ENCODE peak calls at places on chromosomes 4 and X, in five cellular contexts. One of them, this sample, is unnamed.

GRCh38 chrX:123835661-123836371 is 24.0 kb upstream of the XIAP start:
- DNase-seq in bronchial epithelial cell: peak; percentile 86
- DNase-seq in HT1080: peak; percentile 88
- DNase-seq in H4: peak; percentile 76
- DNase-seq in SW 1271: no peak
- DNase-seq in this sample: peak; percentile 3

GRCh38 chrX:31213941-31214340 is 142.1 kb upstream of the FTHL17 start:
- DNase-seq in bronchial epithelial cell: peak; percentile 26
- DNase-seq in HT1080: peak; percentile 6
- DNase-seq in H4: no peak
- DNase-seq in SW 1271: no peak
- DNase-seq in this sample: no peak

GRCh38 chr4:98260047-98260578 is 1.1 kb upstream of the RAP1GDS1 start:
- DNase-seq in bronchial epithelial cell: peak; percentile 22
- DNase-seq in HT1080: no peak
- DNase-seq in H4: no peak
- DNase-seq in SW 1271: no peak
- DNase-seq in this sample: no peak

GRCh38 chr4:92235741-92236140 is 68.0 kb upstream of the GRID2 start:
- DNase-seq in bronchial epithelial cell: no peak
- DNase-seq in HT1080: no peak
- DNase-seq in H4: peak; percentile 14
- DNase-seq in SW 1271: no peak
- DNase-seq in this sample: no peak

GRCh38 chr4:39362827-39363226 is 3.3 kb downstream of the RFC1 start:
- DNase-seq in bronchial epithelial cell: no peak
- DNase-seq in HT1080: no peak
- DNase-seq in H4: no peak
- DNase-seq in SW 1271: no peak
- DNase-seq in this sample: no peak

GRCh38 chrX:56994375-56995270 is 718 bp downstream of the SPIN3 start:
- DNase-seq in bronchial epithelial cell: no peak
- DNase-seq in HT1080: peak; percentile 0
- DNase-seq in H4: peak; percentile 2
- DNase-seq in SW 1271: no peak
- DNase-seq in this sample: no peak

GRCh38 chr4:7238300-7238960 is 46.1 kb downstream of the SORCS2 start:
- DNase-seq in bronchial epithelial cell: no peak
- DNase-seq in HT1080: no peak
- DNase-seq in H4: no peak
- DNase-seq in SW 1271: no peak
- DNase-seq in this sample: no peak

GRCh38 chr4:167028976-167029375 is 205.3 kb downstream of the SPOCK3 start:
- DNase-seq in bronchial epithelial cell: no peak
- DNase-seq in HT1080: no peak
- DNase-seq in H4: no peak
- DNase-seq in SW 1271: no peak
- DNase-seq in this sample: no peak

GRCh38 chrX:72727846-72728245 is 13.7 kb upstream of the PHKA1 start:
- DNase-seq in bronchial epithelial cell: no peak
- DNase-seq in HT1080: no peak
- DNase-seq in H4: no peak
- DNase-seq in SW 1271: no peak
- DNase-seq in this sample: no peak

GRCh38 chr4:147526272-147526654 is 45.4 kb downstream of the EDNRA start:
- DNase-seq in bronchial epithelial cell: no peak
- DNase-seq in HT1080: no peak
- DNase-seq in H4: no peak
- DNase-seq in SW 1271: no peak
- DNase-seq in this sample: no peak

GRCh38 chr4:112938461-112939058 is 110.9 kb upstream of the ANK2 start:
- DNase-seq in bronchial epithelial cell: peak; percentile 56
- DNase-seq in HT1080: peak; percentile 60
- DNase-seq in H4: peak; percentile 31
- DNase-seq in SW 1271: no peak
- DNase-seq in this sample: no peak

GRCh38 chr4:53015681-53016080 is 153.6 kb downstream of the RASL11B start:
- DNase-seq in bronchial epithelial cell: peak; percentile 33
- DNase-seq in HT1080: peak; percentile 15
- DNase-seq in H4: peak; percentile 14
- DNase-seq in SW 1271: no peak
- DNase-seq in this sample: no peak

GRCh38 chr4:1137063-1137771 is 23.9 kb upstream of the RNF212 start:
- DNase-seq in bronchial epithelial cell: no peak
- DNase-seq in HT1080: no peak
- DNase-seq in H4: peak; percentile 33
- DNase-seq in SW 1271: no peak
- DNase-seq in this sample: no peak

GRCh38 chrX:95903490-95903889 is 781.2 kb upstream of the DIAPH2 start:
- DNase-seq in bronchial epithelial cell: no peak
- DNase-seq in HT1080: peak; percentile 1
- DNase-seq in H4: peak; percentile 11
- DNase-seq in SW 1271: no peak
- DNase-seq in this sample: no peak

GRCh38 chrX:153794897-153795816 is 689 bp downstream of the SSR4 start:
- DNase-seq in bronchial epithelial cell: no peak
- DNase-seq in HT1080: no peak
- DNase-seq in H4: no peak
- DNase-seq in SW 1271: no peak
- DNase-seq in this sample: no peak

GRCh38 chr4:188127157-188127874 is 11.9 kb upstream of the TRIML1 start:
- DNase-seq in bronchial epithelial cell: peak; percentile 90
- DNase-seq in HT1080: peak; percentile 88
- DNase-seq in H4: peak; percentile 80
- DNase-seq in SW 1271: no peak
- DNase-seq in this sample: peak; percentile 34

GRCh38 chr4:102252171-102252570 is 93.1 kb downstream of the SLC39A8 start:
- DNase-seq in bronchial epithelial cell: no peak
- DNase-seq in HT1080: no peak
- DNase-seq in H4: no peak
- DNase-seq in SW 1271: no peak
- DNase-seq in this sample: no peak

GRCh38 chrX:119181491-119181890 is 53.9 kb upstream of the KIAA1210 start:
- DNase-seq in bronchial epithelial cell: peak; percentile 4
- DNase-seq in HT1080: peak; percentile 14
- DNase-seq in H4: peak; percentile 15
- DNase-seq in SW 1271: no peak
- DNase-seq in this sample: no peak

GRCh38 chrX:54821310-54821709 is 13.8 kb downstream of the MAGED2 start:
- DNase-seq in bronchial epithelial cell: no peak
- DNase-seq in HT1080: no peak
- DNase-seq in H4: no peak
- DNase-seq in SW 1271: no peak
- DNase-seq in this sample: no peak

GRCh38 chrX:45758738-45759397 is 558.2 kb upstream of the DIPK2B start:
- DNase-seq in bronchial epithelial cell: peak; percentile 62
- DNase-seq in HT1080: no peak
- DNase-seq in H4: peak; percentile 24
- DNase-seq in SW 1271: no peak
- DNase-seq in this sample: no peak

GRCh38 chr4:4384837-4385236 is 2.1 kb upstream of the NSG1 start:
- DNase-seq in bronchial epithelial cell: peak; percentile 55
- DNase-seq in HT1080: peak; percentile 23
- DNase-seq in H4: peak; percentile 39
- DNase-seq in SW 1271: no peak
- DNase-seq in this sample: no peak

GRCh38 chr4:68953056-68953455 is 1.5 kb upstream of the UGT2A3 start:
- DNase-seq in bronchial epithelial cell: no peak
- DNase-seq in HT1080: no peak
- DNase-seq in H4: no peak
- DNase-seq in SW 1271: no peak
- DNase-seq in this sample: no peak

GRCh38 chr4:147388016-147388415 is 92.9 kb upstream of the EDNRA start:
- DNase-seq in bronchial epithelial cell: peak; percentile 83
- DNase-seq in HT1080: no peak
- DNase-seq in H4: no peak
- DNase-seq in SW 1271: no peak
- DNase-seq in this sample: no peak

GRCh38 chr4:143625632-143626031 is 74.8 kb downstream of the FREM3 start:
- DNase-seq in bronchial epithelial cell: no peak
- DNase-seq in HT1080: no peak
- DNase-seq in H4: no peak
- DNase-seq in SW 1271: no peak
- DNase-seq in this sample: no peak

GRCh38 chrX:135974279-135974856 is 580 bp upstream of the MMGT1 start:
- DNase-seq in bronchial epithelial cell: no peak
- DNase-seq in HT1080: no peak
- DNase-seq in H4: no peak
- DNase-seq in SW 1271: no peak
- DNase-seq in this sample: no peak

GRCh38 chrX:111103246-111103645 is 7.3 kb downstream of the PAK3 start:
- DNase-seq in bronchial epithelial cell: no peak
- DNase-seq in HT1080: no peak
- DNase-seq in H4: no peak
- DNase-seq in SW 1271: no peak
- DNase-seq in this sample: no peak

GRCh38 chrX:72621619-72622485 is 49.2 kb upstream of the HDAC8 start:
- DNase-seq in bronchial epithelial cell: peak; percentile 76
- DNase-seq in HT1080: peak; percentile 62
- DNase-seq in H4: no peak
- DNase-seq in SW 1271: no peak
- DNase-seq in this sample: no peak

GRCh38 chrX:5650904-5651303 is 577.8 kb downstream of the NLGN4X start:
- DNase-seq in bronchial epithelial cell: no peak
- DNase-seq in HT1080: no peak
- DNase-seq in H4: no peak
- DNase-seq in SW 1271: no peak
- DNase-seq in this sample: no peak

GRCh38 chrX:108443065-108443464 is 3.4 kb downstream of the COL4A5 start:
- DNase-seq in bronchial epithelial cell: no peak
- DNase-seq in HT1080: no peak
- DNase-seq in H4: no peak
- DNase-seq in SW 1271: no peak
- DNase-seq in this sample: no peak

GRCh38 chr4:155769092-155769491 is 10.3 kb downstream of the GUCY1B1 start:
- DNase-seq in bronchial epithelial cell: no peak
- DNase-seq in HT1080: no peak
- DNase-seq in H4: peak; percentile 52
- DNase-seq in SW 1271: no peak
- DNase-seq in this sample: no peak

GRCh38 chrX:118347131-118347530 is 1.2 kb downstream of the WDR44 start:
- DNase-seq in bronchial epithelial cell: peak; percentile 74
- DNase-seq in HT1080: peak; percentile 41
- DNase-seq in H4: no peak
- DNase-seq in SW 1271: no peak
- DNase-seq in this sample: no peak

GRCh38 chr4:153955306-153955705 is 166.4 kb upstream of the SFRP2 start:
- DNase-seq in bronchial epithelial cell: no peak
- DNase-seq in HT1080: no peak
- DNase-seq in H4: no peak
- DNase-seq in SW 1271: no peak
- DNase-seq in this sample: no peak

GRCh38 chr4:99062120-99062519 is 26.5 kb downstream of the ADH5 start:
- DNase-seq in bronchial epithelial cell: no peak
- DNase-seq in HT1080: no peak
- DNase-seq in H4: no peak
- DNase-seq in SW 1271: no peak
- DNase-seq in this sample: no peak

GRCh38 chr4:19651481-19651880 is 600.2 kb upstream of the SLIT2 start:
- DNase-seq in bronchial epithelial cell: no peak
- DNase-seq in HT1080: no peak
- DNase-seq in H4: no peak
- DNase-seq in SW 1271: no peak
- DNase-seq in this sample: no peak

GRCh38 chr4:72951628-72952027 is 117.9 kb downstream of the COX18 start:
- DNase-seq in bronchial epithelial cell: peak; percentile 92
- DNase-seq in HT1080: peak; percentile 73
- DNase-seq in H4: no peak
- DNase-seq in SW 1271: no peak
- DNase-seq in this sample: no peak

GRCh38 chrX:123918106-123918721 is 43.3 kb upstream of the STAG2 start:
- DNase-seq in bronchial epithelial cell: peak; percentile 49
- DNase-seq in HT1080: no peak
- DNase-seq in H4: no peak
- DNase-seq in SW 1271: no peak
- DNase-seq in this sample: no peak

GRCh38 chr4:8772499-8773123 is 99.0 kb downstream of the HMX1 start:
- DNase-seq in bronchial epithelial cell: no peak
- DNase-seq in HT1080: no peak
- DNase-seq in H4: no peak
- DNase-seq in SW 1271: no peak
- DNase-seq in this sample: no peak

GRCh38 chrX:1391370-1391706 is 575 bp downstream of the SLC25A6 start:
- DNase-seq in bronchial epithelial cell: peak; percentile 52
- DNase-seq in HT1080: no peak
- DNase-seq in H4: no peak
- DNase-seq in SW 1271: no peak
- DNase-seq in this sample: no peak

This sample was measured in T1000.